ENCODE peak calls at places on chromosome 10, in six cellular contexts. I is activated effector memory CD4-positive, alpha-beta T cell treated with Interleukin-2 at 50 U/mL for 16 hours; B is NCI-H1105; F is neural crest cell; O is left colon; T is SW480. N is an unnamed sample.

GRCh38 chr10:13038346-13038745 is 36.8 kb upstream of the CCDC3 start:
- DNase-seq in I (no peak), B (no peak), F (no peak), O (no peak), T (no peak), N (no peak)

GRCh38 chr10:112826018-112826697 is 123.9 kb upstream of the TCF7L2 start:
- DNase-seq in I (no peak), B (no peak), F (no peak), O (no peak), T (no peak), N (no peak)

GRCh38 chr10:114320249-114321116 is 81.4 kb downstream of the VWA2 start:
- DNase-seq in I (no peak), B (no peak), F (no peak), O (no peak), T (peak), N (no peak)

GRCh38 chr10:103648951-103649532 is 155.5 kb downstream of the NEURL1 start:
- DNase-seq in I (no peak), B (no peak), F (no peak), O (no peak), T (no peak), N (no peak)

GRCh38 chr10:28179490-28180099 is 123.3 kb downstream of the MPP7 start:
- DNase-seq in I (no peak), B (no peak), F (peak), O (no peak), T (peak), N (peak)

GRCh38 chr10:105253843-105254242 is 612.8 kb downstream of the SORCS3 start:
- DNase-seq in I (no peak), B (no peak), F (no peak), O (no peak), T (peak), N (no peak)

GRCh38 chr10:58950618-58951017 is 225.8 kb upstream of the PHYHIPL start:
- DNase-seq in I (no peak), B (no peak), F (no peak), O (no peak), T (no peak), N (no peak)

GRCh38 chr10:85607296-85607695 is 759.3 kb downstream of the GRID1 start:
- DNase-seq in I (no peak), B (no peak), F (no peak), O (no peak), T (no peak), N (no peak)

GRCh38 chr10:14137391-14137790 is 193.3 kb downstream of the FRMD4A start:
- DNase-seq in I (no peak), B (no peak), F (no peak), O (no peak), T (no peak), N (no peak)

GRCh38 chr10:44477021-44477420 is 92.1 kb upstream of the CXCL12 start:
- DNase-seq in I (no peak), B (no peak), F (no peak), O (no peak), T (no peak), N (no peak)

GRCh38 chr10:71221586-71222202 is 9.3 kb downstream of the UNC5B start:
- DNase-seq in I (no peak), B (no peak), F (no peak), O (no peak), T (no peak), N (no peak)

GRCh38 chr10:29559996-29560395 is 74.8 kb downstream of the SVIL start:
- DNase-seq in I (no peak), B (no peak), F (no peak), O (no peak), T (no peak), N (no peak)

GRCh38 chr10:6647811-6648526 is 67.9 kb upstream of the PRKCQ start:
- DNase-seq in I (peak), B (no peak), F (peak), O (no peak), T (peak), N (peak)

GRCh38 chr10:5514226-5514881 is 10.4 kb upstream of the CALML3 start:
- DNase-seq in I (no peak), B (no peak), F (no peak), O (no peak), T (no peak), N (no peak)

GRCh38 chr10:23034790-23035189 is 60.6 kb upstream of the MSRB2 start:
- DNase-seq in I (no peak), B (no peak), F (no peak), O (no peak), T (no peak), N (no peak)

GRCh38 chr10:105269011-105269410 is 627.9 kb downstream of the SORCS3 start:
- DNase-seq in I (no peak), B (no peak), F (no peak), O (no peak), T (no peak), N (no peak)

GRCh38 chr10:38118072-38118807 is 24.1 kb downstream of the ZNF37A start:
- DNase-seq in I (no peak), B (no peak), F (no peak), O (no peak), T (no peak), N (no peak)

GRCh38 chr10:101468159-101468558 is 114.2 kb downstream of the BTRC start:
- DNase-seq in I (no peak), B (no peak), F (no peak), O (no peak), T (no peak), N (no peak)

GRCh38 chr10:68121862-68122261 is 12.6 kb downstream of the MYPN start:
- DNase-seq in I (no peak), B (no peak), F (no peak), O (no peak), T (no peak), N (no peak)

GRCh38 chr10:25707976-25708671 is 225.9 kb upstream of the MYO3A start:
- DNase-seq in I (no peak), B (no peak), F (no peak), O (no peak), T (no peak), N (no peak)

GRCh38 chr10:91167406-91167805 is 53.1 kb upstream of the PCGF5 start:
- DNase-seq in I (no peak), B (no peak), F (no peak), O (no peak), T (no peak), N (no peak)

GRCh38 chr10:36533316-36533715 is 592.1 kb upstream of the ANKRD30A start:
- DNase-seq in I (no peak), B (no peak), F (no peak), O (no peak), T (no peak), N (no peak)

GRCh38 chr10:4767033-4767814 is 58.8 kb upstream of the AKR1E2 start:
- DNase-seq in I (no peak), B (peak), F (no peak), O (no peak), T (peak), N (no peak)

GRCh38 chr10:77377678-77378352 is 259.8 kb downstream of the KCNMA1 start:
- DNase-seq in I (no peak), B (no peak), F (no peak), O (no peak), T (peak), N (no peak)

GRCh38 chr10:7541137-7542087 is 125.4 kb downstream of the ITIH5 start:
- DNase-seq in I (no peak), B (no peak), F (no peak), O (peak), T (peak), N (no peak)

GRCh38 chr10:132054564-132054963 is 11.2 kb upstream of the JAKMIP3 start:
- DNase-seq in I (no peak), B (no peak), F (peak), O (no peak), T (no peak), N (no peak)

GRCh38 chr10:79295593-79295992 is 51.7 kb upstream of the PPIF start:
- DNase-seq in I (no peak), B (no peak), F (no peak), O (no peak), T (no peak), N (no peak)